ENCODE peak calls at places on chromosomes 13 and 19, in five cellular contexts. X is GM23248, B is GM23338, U is hepatocyte, K is PC-3. P is an unnamed sample.

GRCh38 chr19:5880604-5881078 is 10.3 kb upstream of the FUT5 start:
- DNase-seq in X (peak), B (peak), U (peak), K (no peak), P (no peak)

GRCh38 chr13:114130708-114131580 is 1.5 kb downstream of the RASA3 start:
- DNase-seq in X (peak), B (peak), U (peak), K (peak), P (peak)

GRCh38 chr13:112159575-112160547 is 92.9 kb downstream of the SOX1 start:
- DNase-seq in X (no peak), B (peak), U (peak), K (no peak), P (no peak)

GRCh38 chr19:4066176-4066606 is 508 bp downstream of the ZBTB7A start:
- DNase-seq in X (no peak), B (no peak), U (no peak), K (no peak), P (no peak)

GRCh38 chr13:108283110-108283509 is 13.6 kb downstream of the TNFSF13B start:
- DNase-seq in X (no peak), B (no peak), U (no peak), K (peak), P (no peak)

GRCh38 chr13:92838786-92839185 is 387.8 kb upstream of the GPC6 start:
- DNase-seq in X (peak), B (no peak), U (no peak), K (peak), P (no peak)

GRCh38 chr13:41133951-41134350 is 1.3 kb upstream of the KBTBD6 start:
- DNase-seq in X (no peak), B (no peak), U (no peak), K (no peak), P (no peak)

GRCh38 chr19:45768644-45769053 is 403 bp downstream of the SIX5 start:
- DNase-seq in X (peak), B (peak), U (peak), K (no peak), P (peak)

GRCh38 chr13:95660981-95661581 is 15.9 kb upstream of the DNAJC3 start:
- DNase-seq in X (peak), B (peak), U (peak), K (peak), P (peak)

GRCh38 chr13:78383899-78384298 is 219.5 kb downstream of the POU4F1 start:
- DNase-seq in X (no peak), B (no peak), U (no peak), K (no peak), P (no peak)

GRCh38 chr13:39875583-39875982 is 220.1 kb downstream of the COG6 start:
- DNase-seq in X (no peak), B (no peak), U (no peak), K (peak), P (no peak)

GRCh38 chr13:73230714-73231113 is 171.9 kb downstream of the KLF5 start:
- DNase-seq in X (no peak), B (no peak), U (no peak), K (no peak), P (no peak)

GRCh38 chr13:59269476-59269875 is 894.3 kb downstream of the DIAPH3 start:
- DNase-seq in X (peak), B (peak), U (no peak), K (no peak), P (no peak)

GRCh38 chr13:44425041-44425814 is 51.6 kb downstream of the SERP2 start:
- DNase-seq in X (no peak), B (no peak), U (no peak), K (no peak), P (no peak)

GRCh38 chr13:30364876-30365275 is 57.4 kb upstream of the UBE2L5 start:
- DNase-seq in X (peak), B (peak), U (no peak), K (no peak), P (no peak)

GRCh38 chr19:50602496-50602895 is 34.3 kb upstream of the LRRC4B start:
- DNase-seq in X (no peak), B (no peak), U (no peak), K (no peak), P (no peak)

GRCh38 chr19:4371898-4372629 is 28.3 kb downstream of the SH3GL1 start:
- DNase-seq in X (no peak), B (no peak), U (no peak), K (no peak), P (no peak)

GRCh38 chr19:12872941-12873890 is 8.0 kb downstream of the DNASE2 start:
- DNase-seq in X (peak), B (peak), U (peak), K (peak), P (peak)

GRCh38 chr13:67277581-67277980 is 47.4 kb upstream of the PCDH9 start:
- DNase-seq in X (no peak), B (no peak), U (no peak), K (peak), P (no peak)

GRCh38 chr13:42990147-42990990 is 1.7 kb downstream of the EPSTI1 start:
- DNase-seq in X (peak), B (no peak), U (peak), K (no peak), P (no peak)

GRCh38 chr13:79724348-79725103 is 243.6 kb downstream of the NDFIP2 start:
- DNase-seq in X (no peak), B (no peak), U (peak), K (peak), P (no peak)

GRCh38 chr13:79090552-79091159 is 315.4 kb downstream of the RBM26 start:
- DNase-seq in X (no peak), B (peak), U (no peak), K (no peak), P (no peak)

GRCh38 chr13:32284927-32285632 is 30.1 kb downstream of the ZAR1L start:
- DNase-seq in X (peak), B (no peak), U (no peak), K (peak), P (peak)

GRCh38 chr19:681029-681626 is 4.9 kb downstream of the FSTL3 start:
- DNase-seq in X (peak), B (peak), U (peak), K (peak), P (peak)

GRCh38 chr13:110127986-110128511 is 178.9 kb downstream of the COL4A1 start:
- DNase-seq in X (peak), B (no peak), U (no peak), K (peak), P (no peak)

GRCh38 chr13:110125157-110125556 is 181.8 kb downstream of the COL4A1 start:
- DNase-seq in X (no peak), B (no peak), U (no peak), K (no peak), P (no peak)

GRCh38 chr13:110125613-110126272 is 181.2 kb downstream of the COL4A1 start:
- DNase-seq in X (no peak), B (no peak), U (no peak), K (no peak), P (no peak)

GRCh38 chr13:110128546-110128945 is 178.4 kb downstream of the COL4A1 start:
- DNase-seq in X (no peak), B (no peak), U (no peak), K (no peak), P (no peak)

GRCh38 chr13:110126391-110126961 is 180.5 kb downstream of the COL4A1 start:
- DNase-seq in X (peak), B (peak), U (peak), K (peak), P (peak)
- TF ChIP-seq EZH2phosphoT487 in X (no peak), B (no peak), U (no peak), K (no peak), P (no peak)

GRCh38 chr19:1767464-1767933 is 14.2 kb downstream of the ONECUT3 start:
- DNase-seq in X (peak), B (no peak), U (peak), K (peak), P (peak)
- TF ChIP-seq EZH2 in X (no peak), B (no peak), U (no peak), K (no peak), P (peak)

GRCh38 chr19:42271861-42272534 is 2.9 kb downstream of the CIC start:
- DNase-seq in X (no peak), B (no peak), U (no peak), K (no peak), P (no peak)

GRCh38 chr19:42273407-42274064 is 4.5 kb downstream of the CIC start:
- DNase-seq in X (no peak), B (no peak), U (peak), K (no peak), P (no peak)

GRCh38 chr19:42271045-42271419 is 2.0 kb downstream of the CIC start:
- DNase-seq in X (no peak), B (no peak), U (no peak), K (no peak), P (no peak)

GRCh38 chr19:42272989-42273406 is 3.9 kb downstream of the CIC start:
- DNase-seq in X (no peak), B (no peak), U (no peak), K (no peak), P (no peak)

GRCh38 chr19:42272535-42272897 is 3.5 kb downstream of the CIC start:
- DNase-seq in X (no peak), B (no peak), U (no peak), K (no peak), P (no peak)
- TF ChIP-seq EZH2phosphoT487 in X (no peak), B (no peak), U (no peak), K (no peak), P (no peak)

DNA sequence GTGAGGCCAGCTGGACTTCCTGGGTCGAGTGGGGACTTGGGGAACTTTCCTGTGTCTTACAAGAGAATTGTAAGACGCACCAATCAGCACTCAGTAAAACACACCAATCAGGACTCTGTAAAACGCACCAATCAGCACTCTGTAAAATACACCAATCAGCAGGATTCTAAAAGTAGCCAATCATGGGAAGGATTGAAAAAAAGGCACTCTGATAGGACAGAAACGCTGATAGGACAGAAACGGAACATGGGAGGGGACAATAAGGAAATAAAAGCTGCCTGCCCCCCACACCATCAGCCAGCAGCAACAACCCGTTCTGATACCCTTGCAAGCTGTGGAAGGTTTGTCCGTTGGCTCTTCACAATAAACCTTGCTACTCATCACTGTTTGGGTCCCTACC is 73.1 kb upstream of the SGCG start:
- DNase-seq in X (no peak), B (no peak), U (no peak), K (no peak), P (no peak)
- TF ChIP-seq EZH2 in X (no peak), B (no peak), U (no peak), K (no peak), P (no peak)

DNA sequence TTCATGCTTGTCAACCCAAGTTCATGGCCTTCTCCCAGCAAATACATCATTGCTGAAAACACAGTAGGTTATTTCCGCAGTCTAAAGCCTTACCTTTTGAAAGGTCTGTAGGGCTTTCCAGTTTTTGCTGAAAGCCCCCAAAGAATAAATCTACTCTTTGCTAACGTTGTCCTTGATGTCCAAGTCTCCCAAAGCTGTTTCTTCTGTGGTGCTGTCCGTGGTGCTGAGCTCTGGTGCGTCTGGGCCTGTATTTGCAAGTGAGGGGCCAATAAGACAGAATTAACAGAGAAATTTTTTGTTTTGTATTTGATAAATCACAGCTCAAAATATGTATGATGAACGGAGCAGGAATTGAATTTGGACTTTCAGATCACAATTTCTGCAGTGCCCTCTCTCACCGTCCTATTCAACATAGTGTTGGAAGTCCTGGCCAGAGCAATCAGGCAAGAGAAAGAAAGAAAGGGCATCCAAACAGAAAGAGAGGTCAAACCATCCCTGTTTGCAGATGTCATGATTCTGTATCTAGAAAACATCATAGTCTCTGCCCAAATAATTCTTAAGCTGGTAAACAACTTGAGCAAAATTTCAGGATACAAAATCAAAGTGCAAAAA is 9.8 kb upstream of the LGALS16 start:
- DNase-seq in X (peak), B (peak), U (peak), K (peak), P (peak)
- TF ChIP-seq EZH2phosphoT487 in X (no peak), B (no peak), U (no peak), K (no peak), P (no peak)

GRCh38 chr13:48055712-48056111 is 18.2 kb downstream of the NUDT15 start:
- DNase-seq in X (no peak), B (no peak), U (no peak), K (no peak), P (no peak)

GRCh38 chr13:48050550-48050949 is 13.0 kb downstream of the NUDT15 start:
- DNase-seq in X (no peak), B (no peak), U (no peak), K (no peak), P (no peak)

GRCh38 chr13:48054601-48055000 is 17.1 kb downstream of the NUDT15 start:
- DNase-seq in X (no peak), B (no peak), U (no peak), K (no peak), P (no peak)
- TF ChIP-seq EZH2 in X (no peak), B (no peak), U (no peak), K (no peak), P (no peak)

GRCh38 chr19:2573916-2574315 is 98.0 kb downstream of the GADD45B start:
- DNase-seq in X (no peak), B (no peak), U (no peak), K (no peak), P (no peak)

GRCh38 chr19:2574971-2575630 is 99.2 kb downstream of the GADD45B start:
- DNase-seq in X (no peak), B (no peak), U (no peak), K (no peak), P (no peak)

GRCh38 chr19:2577722-2578335 is 101.9 kb downstream of the GADD45B start:
- DNase-seq in X (no peak), B (no peak), U (no peak), K (no peak), P (no peak)

GRCh38 chr19:2574478-2574931 is 98.6 kb downstream of the GADD45B start:
- DNase-seq in X (no peak), B (no peak), U (no peak), K (no peak), P (no peak)

GRCh38 chr19:2575734-2576481 is 100.0 kb downstream of the GADD45B start:
- DNase-seq in X (peak), B (no peak), U (peak), K (no peak), P (no peak)
- TF ChIP-seq EZH2phosphoT487 in X (no peak), B (no peak), U (no peak), K (no peak), P (no peak)